ENCODE peak calls at places on chromosomes 5 and 9, in nine cellular contexts. B is mammary epithelial cell; Z is A549; K is GM23338; J is MM.1S; I is pancreas; H is lung; S is tibial nerve; U is CD8-positive, alpha-beta memory T cell. F is an unnamed sample. For H3K4me1, the result is how much of the 10 kb centered on the place peaks cover.

GRCh38 chr5:43190755-43191603 is 1.0 kb upstream of the NIM1K start:
- DNase-seq in B (no peak), K (no peak), I (no peak), H (no peak), U (no peak), S (no peak), J (no peak), Z (no peak), F (no peak)

GRCh38 chr9:130666393-130667116 is 2.2 kb downstream of the PRDM12 start:
- DNase-seq in I (no peak), U (no peak), H (no peak), Z (no peak), S (no peak), K (peak), B (no peak), J (no peak), F (no peak)

GRCh38 chr9:131279927-131280530 is 3.7 kb upstream of the FAM78A start:
- DNase-seq in H (no peak), K (no peak), S (no peak), U (no peak), I (no peak), B (no peak), J (no peak), Z (no peak), F (no peak)

GRCh38 chr9:92550765-92551164 is 15.0 kb upstream of the ECM2 start:
- DNase-seq in Z (no peak), I (no peak), H (no peak), B (no peak), J (no peak), K (peak), S (no peak), U (no peak), F (no peak)

GRCh38 chr9:132518626-132519025 is 63.8 kb upstream of the BARHL1 start:
- DNase-seq in J (no peak), Z (no peak), H (no peak), I (no peak), B (no peak), K (no peak), S (no peak), U (no peak), F (no peak)

GRCh38 chr5:105506692-105507277 is 1944.2 kb upstream of the NUDT12 start:
- DNase-seq in Z (no peak), U (no peak), J (peak), S (no peak), B (no peak), I (no peak), K (peak), H (no peak), F (peak)

GRCh38 chr9:106828965-106829364 is 34.0 kb upstream of the ZNF462 start:
- DNase-seq in B (peak), Z (no peak), I (no peak), S (no peak), J (no peak), U (no peak), K (no peak), H (no peak), F (no peak)

GRCh38 chr9:70043689-70044449 is at the start of gene MAMDC2:
- DNase-seq in U (no peak), B (peak), S (peak), K (peak), J (peak), H (no peak), I (peak), Z (no peak), F (no peak)

GRCh38 chr5:99320461-99320860 is 391.7 kb upstream of the CHD1 start:
- DNase-seq in J (peak), S (no peak), K (peak), B (no peak), Z (no peak), U (no peak), I (no peak), H (no peak), F (peak)

GRCh38 chr5:16437974-16438373 is 27.6 kb downstream of the ZNF622 start:
- DNase-seq in I (no peak), J (no peak), U (no peak), S (no peak), H (no peak), K (peak), B (no peak), Z (peak), F (no peak)

GRCh38 chr5:115810776-115811175 is 5.7 kb downstream of the CDO1 start:
- DNase-seq in K (no peak), H (no peak), S (no peak), Z (no peak), J (no peak), U (no peak), I (no peak), B (no peak), F (no peak)

GRCh38 chr5:177997319-177997670 is 1.3 kb upstream of the PROP1 start:
- DNase-seq in S (no peak), Z (no peak), B (peak), J (no peak), U (no peak), K (no peak), H (no peak), I (no peak), F (no peak)

GRCh38 chr9:4678679-4679267 is 596 bp upstream of the CDC37L1 start:
- DNase-seq in K (peak), H (no peak), S (no peak), U (no peak), B (peak), J (peak), I (no peak), Z (no peak), F (peak)

GRCh38 chr5:175096469-175097185 is 347.4 kb downstream of the DRD1 start:
- DNase-seq in J (no peak), Z (no peak), H (no peak), S (no peak), K (no peak), I (no peak), U (no peak), B (no peak), F (no peak)

GRCh38 chr5:109558952-109559351 is 130.8 kb upstream of the MAN2A1 start:
- DNase-seq in S (no peak), U (no peak), J (no peak), I (no peak), B (no peak), H (no peak), K (no peak), Z (no peak), F (no peak)

GRCh38 chr5:171891150-171891549 is 105.5 kb downstream of the SMIM23 start:
- DNase-seq in J (no peak), Z (no peak), K (no peak), S (no peak), B (no peak), H (no peak), I (no peak), U (no peak), F (no peak)

GRCh38 chr9:132584616-132585560 is 2.5 kb downstream of the BARHL1 start:
- DNase-seq in B (no peak), S (no peak), Z (no peak), K (peak), U (no peak), I (no peak), J (no peak), H (no peak), F (no peak)

GRCh38 chr5:156798201-156798600 is 51.9 kb upstream of the PPP1R2B start:
- DNase-seq in Z (no peak), S (no peak), I (no peak), B (no peak), K (peak), U (no peak), H (no peak), J (no peak), F (no peak)

GRCh38 chr9:131297903-131298302 is 8.4 kb downstream of the PLPP7 start:
- DNase-seq in K (no peak), Z (no peak), S (no peak), H (no peak), U (no peak), I (no peak), J (no peak), B (no peak), F (no peak)

GRCh38 chr5:13601152-13601551 is 343.3 kb downstream of the DNAH5 start:
- DNase-seq in I (no peak), J (no peak), H (no peak), S (no peak), B (peak), U (no peak), K (no peak), Z (no peak), F (no peak)

GRCh38 chr9:96232539-96233241 is 69.3 kb downstream of the HSD17B3 start:
- DNase-seq in U (peak), S (peak), B (peak), Z (peak), H (no peak), I (peak), J (peak), K (peak), F (peak)

GRCh38 chr5:112555691-112556090 is 136.6 kb upstream of the EPB41L4A start:
- DNase-seq in B (no peak), K (no peak), U (no peak), I (no peak), H (no peak), J (no peak), S (no peak), Z (no peak), F (no peak)

GRCh38 chr9:95189230-95190098 is 128.0 kb downstream of the FANCC start:
- DNase-seq in K (no peak), S (peak), Z (no peak), B (no peak), H (no peak), I (no peak), U (no peak), J (no peak), F (no peak)

GRCh38 chr5:135468541-135468940 is 16.4 kb upstream of the TIFAB start:
- DNase-seq in K (no peak), J (no peak), B (no peak), S (no peak), U (no peak), Z (no peak), H (no peak), I (no peak), F (no peak)

GRCh38 chr5:179906795-179907569 is 715 bp downstream of the TBC1D9B start:
- DNase-seq in H (no peak), J (peak), B (peak), Z (no peak), K (peak), S (no peak), I (peak), U (peak), F (peak)

GRCh38 chr5:1524799-1525623 is 1.3 kb upstream of the LPCAT1 start:
- DNase-seq in Z (no peak), H (peak), U (no peak), S (no peak), I (no peak), J (no peak), K (no peak), B (no peak), F (no peak)

GRCh38 chr5:79831910-79832309 is 142.3 kb downstream of the CMYA5 start:
- DNase-seq in J (no peak), S (no peak), U (no peak), Z (no peak), B (no peak), K (no peak), H (no peak), I (no peak), F (no peak)

GRCh38 chr5:87268970-87269377 is 1.3 kb downstream of the RASA1 start:
- DNase-seq in U (no peak), Z (no peak), B (no peak), H (no peak), S (no peak), K (no peak), J (no peak), I (no peak), F (no peak)

GRCh38 chr9:89969156-89969566 is 364.3 kb downstream of the GADD45G start:
- DNase-seq in Z (no peak), B (peak), H (no peak), S (no peak), J (no peak), K (no peak), U (no peak), I (no peak), F (no peak)

GRCh38 chr9:111276723-111277122 is 53.3 kb downstream of the OR2K2 start:
- DNase-seq in I (no peak), Z (no peak), K (no peak), U (no peak), J (no peak), H (no peak), S (no peak), B (no peak), F (no peak)

GRCh38 chr5:133361922-133362321 is 250.4 kb downstream of the FSTL4 start:
- DNase-seq in Z (no peak), H (no peak), S (no peak), K (no peak), I (no peak), J (no peak), B (no peak), U (no peak), F (no peak)

GRCh38 chr5:168591302-168592013 is 12.3 kb upstream of the PANK3 start:
- DNase-seq in J (no peak), S (no peak), K (no peak), Z (no peak), B (no peak), I (no peak), H (no peak), U (no peak), F (no peak)

GRCh38 chr5:66963559-66963971 is 233.0 kb downstream of the CD180 start:
- DNase-seq in U (no peak), Z (no peak), J (no peak), S (no peak), H (no peak), B (no peak), I (no peak), K (peak), F (no peak)

GRCh38 chr5:159469496-159470370 is 139.4 kb upstream of the IL12B start:
- DNase-seq in B (no peak), S (no peak), H (no peak), U (peak), K (no peak), J (peak), Z (no peak), I (no peak), F (peak)

GRCh38 chr9:2262809-2263510 is 247.8 kb downstream of the SMARCA2 start:
- DNase-seq in J (no peak), I (no peak), S (no peak), B (no peak), U (no peak), H (no peak), K (no peak), Z (no peak), F (no peak)

DNA sequence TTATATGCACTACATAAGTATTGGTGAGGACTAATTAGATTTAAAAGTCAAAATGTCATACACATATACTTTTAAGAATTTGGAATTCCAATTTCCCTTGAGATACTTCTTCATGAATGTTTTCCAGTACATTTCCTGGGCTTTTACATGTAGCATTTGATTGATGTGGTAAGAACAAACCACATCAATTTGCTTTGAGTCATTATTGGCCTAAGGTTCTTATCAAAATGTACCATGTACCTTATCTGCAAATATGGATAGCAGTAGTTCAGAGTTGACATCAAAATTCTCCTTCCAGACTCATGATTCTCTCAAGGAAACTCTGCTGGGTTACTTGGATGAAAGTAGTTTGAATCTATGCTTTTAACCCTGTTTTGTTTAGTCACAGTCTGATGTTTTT is 2.5 kb downstream of the CAST start:
- DNase-seq in U (peak), H (no peak), K (no peak), Z (no peak), I (no peak), B (no peak), S (no peak), J (no peak), F (no peak)
- H3K4me1 ChIP-seq in U (under half), H (under half), K (under half), Z (half or more), I (under half), B (under half), S (under half), J (under half), F (under half)

GRCh38 chr9:137303031-137303892 is 1.2 kb upstream of the NRARP start:
- DNase-seq in U (no peak), Z (no peak), H (no peak), I (peak), K (peak), J (no peak), S (no peak), B (peak), F (peak)

GRCh38 chr9:137302176-137303030 is at the start of gene NRARP:
- DNase-seq in H (peak), B (peak), U (peak), K (peak), I (peak), S (peak), J (peak), Z (peak), F (peak)

GRCh38 chr9:137304383-137305059 is 2.5 kb upstream of the NRARP start:
- DNase-seq in Z (no peak), J (no peak), H (no peak), U (no peak), S (no peak), B (no peak), I (peak), K (no peak), F (no peak)

GRCh38 chr9:137305060-137305787 is 3.2 kb upstream of the NRARP start:
- DNase-seq in B (peak), H (peak), Z (no peak), J (peak), U (no peak), K (peak), S (no peak), I (peak), F (no peak)

DNA sequence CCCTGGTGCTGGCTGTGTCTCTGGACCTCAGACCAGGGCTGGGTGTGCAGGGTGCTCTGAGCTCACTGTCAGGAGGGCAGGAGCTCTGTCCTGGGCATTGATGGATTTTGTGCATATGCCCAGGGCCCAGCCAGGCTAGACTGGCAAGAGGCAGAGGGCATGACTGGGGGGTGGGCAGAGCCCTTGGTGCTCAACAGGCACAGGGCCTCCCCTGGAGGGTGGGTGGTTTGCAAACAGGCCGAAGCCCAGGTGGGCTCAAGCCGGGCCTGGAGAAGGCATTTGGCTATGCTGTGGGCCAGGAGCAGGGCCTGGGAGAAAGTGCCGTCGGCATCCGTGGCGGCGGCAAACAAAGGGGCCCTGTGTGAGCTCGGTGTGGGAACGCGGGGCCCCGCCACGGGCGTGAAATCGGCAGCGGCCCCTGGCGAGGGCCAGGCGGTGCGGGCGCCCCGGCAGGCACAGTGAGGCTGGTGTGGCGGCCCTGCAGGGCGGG is 1.9 kb upstream of the NRARP start:
- DNase-seq in H (no peak), I (no peak), K (no peak), J (no peak), S (no peak), Z (no peak), B (no peak), U (no peak), F (no peak)
- H3K27ac ChIP-seq in H (peak), I (peak), K (no peak), J (no peak), S (no peak), Z (peak), B (no peak), U (no peak), F (peak)

DNA sequence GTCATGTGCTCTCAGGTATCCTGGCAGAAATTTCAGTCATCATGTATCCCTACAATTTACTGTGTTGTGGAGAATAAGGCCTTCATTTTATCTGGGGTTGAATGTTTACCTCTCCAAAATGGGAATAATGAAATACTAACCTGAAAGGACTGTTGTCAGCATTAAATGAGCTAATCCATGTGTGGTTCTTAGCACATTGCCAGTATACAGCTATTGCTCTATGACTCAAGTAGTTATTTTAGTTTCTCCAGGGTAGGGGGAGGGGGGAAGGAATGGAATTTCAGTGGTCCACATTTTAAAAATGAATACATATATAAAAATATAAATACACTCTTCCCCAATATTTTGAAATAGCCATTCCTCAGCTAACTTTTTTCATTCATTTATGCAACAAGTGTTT is 3.5 kb downstream of the PAM start:
- DNase-seq in I (no peak), J (no peak), Z (no peak), B (peak), U (no peak), K (no peak), H (no peak), S (no peak), F (no peak)
- H3K4me1 ChIP-seq in I (under half), J (under half), Z (under half), B (under half), U (under half), K (under half), H (under half), S (under half), F (half or more)

DNA sequence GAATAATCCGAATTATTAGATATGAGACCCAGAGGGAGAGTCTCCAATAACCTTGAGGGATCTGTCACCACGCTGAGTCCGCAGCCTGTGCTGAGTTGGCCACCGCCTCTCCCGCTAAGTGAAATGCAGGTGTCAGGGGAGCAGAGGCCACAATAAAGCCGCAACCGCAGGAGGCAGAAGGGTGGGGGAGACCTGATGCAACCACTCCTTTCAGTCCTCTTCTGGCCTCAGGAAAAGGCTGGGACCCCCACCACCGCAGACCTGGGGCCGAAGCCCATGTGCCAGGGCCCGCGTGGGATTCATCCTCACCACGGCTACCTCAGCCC is 562 bp downstream of the MAP1B start:
- DNase-seq in S (no peak), Z (peak), J (peak), K (peak), H (no peak), B (peak), I (peak), U (no peak), F (no peak)
- H3K27ac ChIP-seq in S (peak), Z (peak), J (peak), K (peak), H (no peak), B (no peak), I (no peak), U (no peak), F (peak)

GRCh38 chr9:81372628-81373191 is 316.6 kb downstream of the TLE1 start:
- DNase-seq in H (no peak), U (no peak), K (no peak), Z (no peak), J (no peak), S (no peak), I (no peak), B (no peak), F (no peak)

GRCh38 chr9:81371824-81372223 is 317.5 kb downstream of the TLE1 start:
- DNase-seq in Z (no peak), K (no peak), H (no peak), B (no peak), S (no peak), J (no peak), U (no peak), I (no peak), F (no peak)

GRCh38 chr9:81370096-81370495 is 319.3 kb downstream of the TLE1 start:
- DNase-seq in J (no peak), U (no peak), Z (no peak), S (no peak), H (no peak), B (no peak), I (no peak), K (no peak), F (no peak)

GRCh38 chr9:81370650-81371049 is 318.7 kb downstream of the TLE1 start:
- DNase-seq in Z (no peak), H (no peak), U (no peak), I (no peak), K (no peak), B (no peak), J (no peak), S (no peak), F (peak)

GRCh38 chr9:81369136-81369535 is 320.2 kb downstream of the TLE1 start:
- DNase-seq in K (no peak), Z (no peak), J (no peak), B (no peak), U (no peak), I (no peak), S (no peak), H (no peak), F (no peak)
- H3K4me1 ChIP-seq in K (under half), Z (under half), J (under half), B (under half), U (under half), I (under half), S (under half), H (under half), F (under half)